ENCODE peak calls at places on chromosome 10, in six cellular contexts. P, I, T, M, J and N are unnamed samples.

GRCh38 chr10:60236869-60237524 is 152.7 kb downstream of the ANK3 start:
- DNase-seq in P (peak), I (peak), T (no peak), M (no peak), J (no peak), N (peak)

GRCh38 chr10:92274071-92274470 is 16.8 kb downstream of the CPEB3 start:
- DNase-seq in P (no peak), I (no peak), T (no peak), M (no peak), J (no peak), N (no peak)

GRCh38 chr10:102059987-102060386 is 4.0 kb upstream of the ARMH3 start:
- DNase-seq in P (no peak), I (no peak), T (no peak), M (no peak), J (no peak), N (no peak)

GRCh38 chr10:89391882-89392756 is at the start of gene IFIT1:
- DNase-seq in P (peak), I (peak), T (peak), M (peak), J (peak), N (no peak)

GRCh38 chr10:130360826-130361311 is 224.7 kb downstream of the GLRX3 start:
- DNase-seq in P (no peak), I (peak), T (no peak), M (no peak), J (no peak), N (no peak)

GRCh38 chr10:9003122-9003521 is 948.6 kb downstream of the GATA3 start:
- DNase-seq in P (no peak), I (no peak), T (no peak), M (no peak), J (no peak), N (no peak)

GRCh38 chr10:53491774-53492173 is 719.2 kb upstream of the MBL2 start:
- DNase-seq in P (no peak), I (no peak), T (no peak), M (no peak), J (no peak), N (no peak)

GRCh38 chr10:35390441-35390840 is 54.1 kb downstream of the CCNY start:
- DNase-seq in P (no peak), I (no peak), T (no peak), M (no peak), J (no peak), N (no peak)

GRCh38 chr10:11612004-11613001 is 853 bp upstream of the USP6NL start:
- DNase-seq in P (peak), I (no peak), T (no peak), M (no peak), J (no peak), N (no peak)

GRCh38 chr10:33126118-33126517 is 168.1 kb upstream of the ITGB1 start:
- DNase-seq in P (peak), I (no peak), T (no peak), M (no peak), J (peak), N (peak)

GRCh38 chr10:80132299-80133139 is at the start of gene PLAC9:
- DNase-seq in P (no peak), I (peak), T (no peak), M (no peak), J (peak), N (peak)

GRCh38 chr10:89837173-89838001 is 136.0 kb downstream of the KIF20B start:
- DNase-seq in P (no peak), I (peak), T (peak), M (no peak), J (peak), N (peak)

GRCh38 chr10:343231-344215 is 208.3 kb downstream of the ZMYND11 start:
- DNase-seq in P (no peak), I (peak), T (no peak), M (no peak), J (no peak), N (no peak)

GRCh38 chr10:123522702-123523312 is 143.3 kb upstream of the GPR26 start:
- DNase-seq in P (no peak), I (no peak), T (no peak), M (no peak), J (no peak), N (no peak)

GRCh38 chr10:75466886-75467285 is 35.5 kb downstream of the LRMDA start:
- DNase-seq in P (no peak), I (no peak), T (no peak), M (no peak), J (no peak), N (no peak)

GRCh38 chr10:64283621-64284020 is 762.4 kb downstream of the REEP3 start:
- DNase-seq in P (no peak), I (no peak), T (no peak), M (no peak), J (no peak), N (no peak)

GRCh38 chr10:108421256-108421655 is 1256.8 kb upstream of the SORCS1 start:
- DNase-seq in P (no peak), I (no peak), T (no peak), M (no peak), J (no peak), N (no peak)

GRCh38 chr10:14405076-14406065 is 74.6 kb upstream of the FRMD4A start:
- DNase-seq in P (no peak), I (no peak), T (no peak), M (peak), J (peak), N (no peak)

GRCh38 chr10:69217119-69217754 is 2.9 kb upstream of the HKDC1 start:
- DNase-seq in P (no peak), I (no peak), T (no peak), M (peak), J (peak), N (no peak)

GRCh38 chr10:90884414-90884813 is 12.6 kb downstream of the RPP30 start:
- DNase-seq in P (no peak), I (no peak), T (no peak), M (no peak), J (peak), N (no peak)

GRCh38 chr10:69961864-69962745 is 90.5 kb upstream of the MACROH2A2 start:
- DNase-seq in P (no peak), I (no peak), T (no peak), M (no peak), J (no peak), N (peak)

GRCh38 chr10:15460661-15461060 is 89.6 kb upstream of the FAM171A1 start:
- DNase-seq in P (no peak), I (no peak), T (no peak), M (no peak), J (no peak), N (no peak)

GRCh38 chr10:19638873-19639233 is 177.4 kb upstream of the PLXDC2 start:
- DNase-seq in P (no peak), I (no peak), T (no peak), M (no peak), J (no peak), N (no peak)

GRCh38 chr10:50216894-50217293 is 34.4 kb downstream of the ASAH2 start:
- DNase-seq in P (no peak), I (no peak), T (no peak), M (no peak), J (peak), N (no peak)

GRCh38 chr10:26550774-26551526 is 112.8 kb downstream of the APBB1IP start:
- DNase-seq in P (no peak), I (no peak), T (no peak), M (peak), J (no peak), N (no peak)

GRCh38 chr10:107971973-107972372 is 807.5 kb upstream of the SORCS1 start:
- DNase-seq in P (no peak), I (no peak), T (no peak), M (peak), J (no peak), N (no peak)

GRCh38 chr10:129415261-129416135 is 51.5 kb upstream of the MGMT start:
- DNase-seq in P (no peak), I (no peak), T (no peak), M (no peak), J (no peak), N (no peak)

GRCh38 chr10:123633106-123633505 is 33.0 kb upstream of the GPR26 start:
- DNase-seq in P (no peak), I (no peak), T (no peak), M (no peak), J (no peak), N (no peak)

GRCh38 chr10:84198206-84198915 is 4.0 kb downstream of the CDHR1 start:
- DNase-seq in P (no peak), I (no peak), T (no peak), M (no peak), J (no peak), N (no peak)

GRCh38 chr10:131514454-131514853 is 202.9 kb upstream of the TCERG1L start:
- DNase-seq in P (no peak), I (no peak), T (no peak), M (no peak), J (no peak), N (no peak)

GRCh38 chr10:106147050-106147449 is 1017.5 kb downstream of the SORCS1 start:
- DNase-seq in P (no peak), I (no peak), T (no peak), M (no peak), J (no peak), N (no peak)

GRCh38 chr10:59470570-59470969 is 108.2 kb upstream of the FAM13C start:
- DNase-seq in P (no peak), I (no peak), T (no peak), M (no peak), J (no peak), N (no peak)

GRCh38 chr10:50385610-50386009 is 134.3 kb upstream of the ASAH2 start:
- DNase-seq in P (peak), I (no peak), T (peak), M (no peak), J (no peak), N (no peak)

GRCh38 chr10:75683158-75683557 is 251.7 kb downstream of the LRMDA start:
- DNase-seq in P (no peak), I (peak), T (no peak), M (no peak), J (no peak), N (no peak)

GRCh38 chr10:110568055-110568735 is 700 bp downstream of the SMC3 start:
- DNase-seq in P (no peak), I (peak), T (no peak), M (peak), J (no peak), N (no peak)

GRCh38 chr10:110566472-110567200 is 859 bp upstream of the SMC3 start:
- DNase-seq in P (no peak), I (no peak), T (no peak), M (no peak), J (no peak), N (no peak)

GRCh38 chr10:110569120-110569519 is 1.6 kb downstream of the SMC3 start:
- DNase-seq in P (no peak), I (no peak), T (no peak), M (no peak), J (no peak), N (no peak)

GRCh38 chr10:110569736-110570135 is 2.2 kb downstream of the SMC3 start:
- DNase-seq in P (no peak), I (no peak), T (no peak), M (no peak), J (no peak), N (no peak)

GRCh38 chr10:110567201-110568054 is at the start of gene SMC3:
- DNase-seq in P (peak), I (peak), T (peak), M (peak), J (peak), N (peak)
- TF ChIP-seq POLR2A in P (peak), I (peak), T (no peak), M (peak), J (no peak), N (peak)

GRCh38 chr10:5448333-5449048 is 36.1 kb downstream of the NET1 start:
- DNase-seq in P (no peak), I (no peak), T (no peak), M (no peak), J (no peak), N (no peak)
- H3K4me3 ChIP-seq in P (no peak), I (peak), T (peak), M (peak), J (peak), N (no peak)

DNA sequence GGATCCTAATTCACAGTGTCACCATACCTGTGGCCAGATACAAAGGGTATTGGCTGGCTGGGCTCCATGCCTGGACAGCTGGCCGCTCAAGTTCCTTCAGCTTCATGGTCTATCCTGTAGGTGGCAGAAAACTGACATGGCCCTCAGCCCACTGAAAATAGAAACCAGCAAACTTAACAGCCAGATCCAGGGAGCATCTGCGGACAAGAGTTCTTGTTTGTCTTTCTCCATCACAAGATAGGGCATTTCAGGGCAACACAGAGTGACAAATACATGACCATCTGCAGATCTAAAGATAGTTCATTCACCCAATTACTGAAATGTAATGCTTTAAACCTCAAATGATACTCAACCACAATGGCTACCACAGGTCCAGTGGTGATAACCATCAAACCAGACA is 2.8 kb downstream of the SEC31B start:
- DNase-seq in P (no peak), I (no peak), T (no peak), M (peak), J (no peak), N (no peak)
- TF ChIP-seq CTCF in P (no peak), I (no peak), T (no peak), M (no peak), J (peak), N (no peak)

DNA sequence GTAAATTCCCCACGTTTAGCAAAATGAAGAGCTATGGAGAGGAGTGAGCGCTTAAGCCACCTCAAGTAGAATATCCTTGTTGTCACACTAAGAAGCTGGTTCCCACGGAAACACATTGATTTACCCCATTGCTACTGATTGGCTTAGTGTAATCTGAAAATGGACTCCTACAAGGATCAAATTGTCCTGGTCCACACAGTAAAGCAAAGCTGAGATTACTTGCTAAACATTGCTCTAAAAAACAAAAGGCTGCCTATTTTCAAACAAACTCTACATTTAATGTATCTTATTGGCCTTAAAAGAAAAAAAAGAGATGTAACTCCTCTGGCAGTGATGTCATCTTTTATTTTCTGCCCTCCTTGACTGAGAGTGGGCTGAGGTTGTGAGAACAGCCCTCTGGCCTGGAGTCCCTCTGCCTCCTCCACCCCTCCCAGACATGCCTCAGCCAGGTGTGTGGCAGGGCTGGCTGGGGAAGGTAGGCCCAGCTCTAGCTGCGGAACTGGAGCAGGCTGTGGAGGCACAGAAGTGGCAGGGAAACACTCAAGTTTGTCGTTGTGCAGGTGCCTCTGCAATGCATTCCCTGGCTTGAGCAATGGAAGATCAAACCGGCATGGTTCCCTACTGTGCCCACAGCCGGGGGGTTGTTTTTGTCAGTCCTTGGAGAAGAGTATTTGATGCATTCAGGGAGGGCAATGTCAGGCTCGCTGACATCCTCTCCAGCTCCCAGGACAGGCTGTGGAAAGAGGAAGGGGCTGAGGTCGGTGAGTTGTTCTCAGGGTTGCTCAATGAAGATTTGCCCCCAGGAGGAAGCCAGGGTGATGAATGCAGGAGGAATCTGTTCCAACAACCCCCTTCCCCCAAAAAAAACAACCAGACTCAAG is 9.1 kb downstream of the KLF6 start:
- DNase-seq in P (peak), I (peak), T (peak), M (peak), J (peak), N (no peak)
- TF ChIP-seq POLR2A in P (no peak), I (no peak), T (no peak), M (no peak), J (peak), N (peak)

DNA sequence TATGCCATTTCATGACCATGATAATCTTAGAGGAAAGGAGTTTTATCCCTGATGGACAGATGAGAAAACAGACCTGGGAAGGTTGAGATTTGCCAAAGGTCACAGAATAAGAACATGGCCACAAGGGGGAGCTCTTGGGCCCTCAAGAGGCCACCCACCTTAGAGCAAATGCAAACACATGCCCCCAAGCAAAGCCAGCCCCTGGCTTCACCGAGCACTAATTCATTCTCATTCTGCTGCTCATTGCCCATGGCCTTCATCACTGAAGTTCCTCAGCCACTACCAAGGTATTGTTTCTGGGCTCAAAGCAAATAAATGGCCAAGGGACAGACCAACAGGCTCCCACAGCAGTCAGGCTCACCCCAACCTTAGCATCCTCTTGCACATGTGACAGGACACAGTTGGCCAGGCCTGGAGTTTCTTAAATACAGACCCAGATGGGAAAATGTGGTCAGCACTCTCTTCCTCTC is 44.2 kb downstream of the PDLIM1 start:
- DNase-seq in P (peak), I (peak), T (peak), M (peak), J (peak), N (peak)
- H3K4me3 ChIP-seq in P (no peak), I (no peak), T (no peak), M (no peak), J (no peak), N (no peak)

GRCh38 chr10:126930506-126931458 is 25.6 kb downstream of the DOCK1 start:
- DNase-seq in P (no peak), I (no peak), T (no peak), M (no peak), J (peak), N (no peak)
- TF ChIP-seq CTCF in P (no peak), I (no peak), T (no peak), M (no peak), J (no peak), N (peak)